ENCODE peak calls at places on chromosomes 11 and 22, in ten cellular contexts. U, B, K, L, W, O, F, P, G and Z are unnamed samples.

GRCh38 chr11:108302121-108302785 is 79.4 kb downstream of the ATM start:
- DNase-seq in L (peak), K (no peak), W (no peak), P (no peak), G (no peak), O (no peak), F (peak), B (no peak), U (no peak), Z (no peak)

GRCh38 chr22:31133911-31134310 is 6.4 kb downstream of the PLA2G3 start:
- DNase-seq in L (no peak), W (no peak), B (no peak), O (no peak), G (no peak), F (no peak), U (no peak), P (no peak), K (no peak), Z (no peak)

GRCh38 chr11:133339495-133340140 is 192.7 kb downstream of the OPCML start:
- DNase-seq in F (no peak), O (no peak), W (no peak), B (no peak), G (no peak), K (no peak), U (no peak), L (no peak), P (no peak), Z (no peak)

GRCh38 chr11:3971756-3972404 is 116.4 kb downstream of the STIM1 start:
- DNase-seq in W (no peak), U (no peak), B (no peak), G (peak), K (peak), F (peak), L (no peak), P (no peak), O (no peak), Z (no peak)

GRCh38 chr11:443542-444199 is 1.9 kb upstream of the ANO9 start:
- DNase-seq in P (no peak), K (peak), U (no peak), W (no peak), G (no peak), O (peak), L (peak), B (no peak), F (peak), Z (no peak)

GRCh38 chr11:72014761-72015320 is 16.1 kb downstream of the IL18BP start:
- DNase-seq in G (no peak), F (no peak), B (no peak), O (no peak), W (no peak), P (no peak), L (no peak), K (no peak), U (no peak), Z (no peak)

GRCh38 chr11:103870821-103871309 is 165.6 kb upstream of the DDI1 start:
- DNase-seq in O (no peak), B (peak), P (peak), G (no peak), L (peak), K (no peak), F (no peak), W (no peak), U (no peak), Z (no peak)

GRCh38 chr22:50105529-50106100 is 15.8 kb downstream of the MOV10L1 start:
- DNase-seq in O (peak), W (no peak), B (no peak), F (no peak), K (no peak), P (no peak), G (no peak), U (no peak), L (peak), Z (no peak)

GRCh38 chr22:37768273-37768672 is 39.5 kb upstream of the GCAT start:
- DNase-seq in O (no peak), B (no peak), U (no peak), L (no peak), F (no peak), G (no peak), W (no peak), K (no peak), P (no peak), Z (peak)

GRCh38 chr11:102287963-102288744 is 29.1 kb upstream of the BIRC3 start:
- DNase-seq in F (peak), W (no peak), O (peak), L (peak), K (peak), G (peak), P (no peak), B (no peak), U (no peak), Z (peak)

GRCh38 chr22:30562391-30562790 is 12.1 kb downstream of the GAL3ST1 start:
- DNase-seq in G (no peak), F (peak), K (peak), P (no peak), W (no peak), U (no peak), L (no peak), B (no peak), O (no peak), Z (no peak)

GRCh38 chr11:15826826-15827225 is 529.5 kb downstream of the SOX6 start:
- DNase-seq in G (peak), K (peak), P (peak), O (peak), L (peak), U (no peak), W (no peak), F (no peak), B (peak), Z (peak)

GRCh38 chr22:31394326-31394725 is 5.1 kb upstream of the DRG1 start:
- DNase-seq in F (no peak), U (no peak), W (no peak), K (no peak), L (no peak), B (no peak), P (no peak), G (no peak), O (peak), Z (no peak)

GRCh38 chr11:96188625-96189006 is 154.4 kb downstream of the MAML2 start:
- DNase-seq in B (no peak), G (peak), F (no peak), P (no peak), U (no peak), W (no peak), L (peak), K (no peak), O (peak), Z (no peak)

GRCh38 chr11:112364962-112365481 is 104.4 kb upstream of the PLET1 start:
- DNase-seq in F (peak), W (no peak), P (no peak), U (no peak), G (no peak), B (no peak), L (peak), K (peak), O (peak), Z (no peak)

GRCh38 chr11:132125855-132126841 is 755.7 kb downstream of the NTM start:
- DNase-seq in F (peak), O (no peak), W (no peak), K (no peak), B (no peak), P (no peak), U (no peak), G (no peak), L (peak), Z (no peak)

GRCh38 chr11:45319077-45319476 is 32.9 kb upstream of the SYT13 start:
- DNase-seq in L (no peak), B (no peak), O (no peak), U (no peak), K (no peak), F (no peak), W (no peak), G (no peak), P (no peak), Z (no peak)

GRCh38 chr22:49957826-49958461 is 2.6 kb upstream of the PIM3 start:
- DNase-seq in P (peak), O (no peak), K (no peak), F (no peak), B (no peak), G (no peak), U (no peak), L (no peak), W (no peak), Z (no peak)

GRCh38 chr22:20810645-20811044 is 36.7 kb downstream of the SERPIND1 start:
- DNase-seq in W (no peak), K (no peak), U (peak), L (no peak), F (no peak), P (no peak), O (no peak), G (no peak), B (no peak), Z (no peak)

GRCh38 chr11:96306933-96307747 is 35.9 kb downstream of the MAML2 start:
- DNase-seq in G (peak), O (peak), L (peak), K (peak), P (peak), W (peak), F (peak), B (peak), U (no peak), Z (peak)

GRCh38 chr11:132999519-132999918 is 532.8 kb downstream of the OPCML start:
- DNase-seq in B (no peak), L (no peak), U (no peak), K (no peak), W (no peak), F (no peak), P (no peak), O (no peak), G (no peak), Z (no peak)

GRCh38 chr22:17773606-17774205 is 563 bp downstream of the BID start:
- DNase-seq in B (no peak), G (peak), P (peak), U (peak), L (no peak), K (peak), O (no peak), F (peak), W (no peak), Z (peak)

GRCh38 chr11:33379931-33380330 is 122.8 kb downstream of the HIPK3 start:
- DNase-seq in O (no peak), U (no peak), K (no peak), W (no peak), B (no peak), L (no peak), P (no peak), G (no peak), F (no peak), Z (no peak)

GRCh38 chr11:118156531-118157185 is 4.0 kb upstream of the SCN4B start:
- DNase-seq in O (no peak), L (no peak), P (no peak), B (no peak), W (no peak), F (peak), G (peak), K (no peak), U (no peak), Z (no peak)

GRCh38 chr11:27039873-27040272 is 742 bp upstream of the BBOX1 start:
- DNase-seq in G (no peak), U (no peak), B (no peak), P (no peak), K (no peak), L (no peak), W (no peak), F (no peak), O (no peak), Z (no peak)

GRCh38 chr11:27040302-27041115 is at the start of gene BBOX1:
- DNase-seq in G (no peak), B (no peak), O (no peak), L (peak), F (no peak), P (no peak), K (no peak), U (no peak), W (peak), Z (no peak)

GRCh38 chr11:27046956-27047355 is 6.3 kb downstream of the BBOX1 start:
- DNase-seq in U (no peak), O (no peak), L (no peak), W (no peak), K (no peak), P (no peak), G (no peak), B (no peak), F (no peak), Z (no peak)

GRCh38 chr11:27041141-27041869 is 690 bp downstream of the BBOX1 start:
- DNase-seq in P (no peak), L (no peak), K (no peak), B (no peak), O (no peak), U (no peak), W (peak), G (peak), F (no peak), Z (no peak)
- H3K4me3 ChIP-seq in P (no peak), L (no peak), K (no peak), B (no peak), O (no peak), U (no peak), W (no peak), G (no peak), F (no peak), Z (no peak)

GRCh38 chr11:65416341-65417185 is 6.0 kb upstream of the NEAT1 start:
- DNase-seq in U (peak), P (peak), G (peak), B (peak), K (peak), L (peak), F (peak), O (peak), W (peak), Z (peak)

GRCh38 chr11:65418431-65418680 is 4.2 kb upstream of the NEAT1 start:
- DNase-seq in G (no peak), F (no peak), B (no peak), K (no peak), O (no peak), L (peak), P (peak), U (peak), W (no peak), Z (no peak)

GRCh38 chr11:65418681-65419459 is 3.7 kb upstream of the NEAT1 start:
- DNase-seq in B (peak), O (peak), L (peak), K (peak), W (peak), F (peak), U (peak), G (peak), P (peak), Z (peak)

GRCh38 chr11:65417221-65417701 is 5.3 kb upstream of the NEAT1 start:
- DNase-seq in B (peak), K (no peak), P (peak), G (peak), O (no peak), W (peak), U (peak), F (no peak), L (no peak), Z (no peak)

DNA sequence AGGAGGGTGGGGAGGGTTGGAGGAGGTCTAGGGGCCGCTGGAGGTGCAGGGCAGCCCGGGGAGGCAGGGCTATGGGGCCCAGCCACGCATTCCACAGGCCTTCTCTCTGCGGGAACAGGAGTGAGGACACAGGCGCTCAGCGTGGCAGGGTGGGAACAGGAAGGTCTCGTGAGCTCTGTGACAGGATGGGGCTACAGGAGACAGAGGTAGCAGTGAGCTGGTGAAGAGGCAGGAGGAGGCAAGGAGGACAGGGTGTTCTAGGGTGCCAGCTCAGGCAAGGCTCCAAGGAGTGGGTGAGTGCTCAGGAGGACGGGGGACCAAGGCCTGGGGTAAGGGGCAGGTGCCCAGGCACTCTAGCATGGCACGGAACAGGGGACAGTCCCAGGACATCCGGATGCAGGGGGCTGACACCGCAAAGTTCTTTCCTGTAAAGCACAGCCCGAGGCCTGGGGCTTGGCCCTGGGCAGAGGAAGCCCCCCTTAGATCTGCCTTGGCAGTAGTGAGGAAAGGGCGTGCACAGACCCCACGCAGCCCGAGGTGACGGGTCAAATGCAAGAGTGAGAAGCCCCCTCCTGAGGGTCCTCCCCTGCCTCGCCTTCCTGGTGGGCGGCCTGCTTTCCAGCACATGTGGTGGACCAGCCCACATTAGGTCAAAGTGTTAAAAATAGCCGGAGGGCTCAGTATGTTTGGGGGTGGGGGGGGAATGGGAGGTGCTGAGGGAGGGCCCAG is 4.7 kb upstream of the NEAT1 start:
- DNase-seq in O (no peak), U (peak), G (peak), B (peak), P (peak), K (no peak), L (peak), F (peak), W (no peak), Z (no peak)
- H3K4me3 ChIP-seq in O (no peak), U (peak), G (no peak), B (peak), P (peak), K (peak), L (peak), F (no peak), W (peak), Z (no peak)

GRCh38 chr22:26658671-26659478 is 1.5 kb downstream of the MIAT start:
- DNase-seq in B (no peak), P (no peak), G (peak), F (peak), K (peak), W (peak), O (peak), L (peak), U (peak), Z (peak)
- H3K4me3 ChIP-seq in B (peak), P (peak), G (peak), F (peak), K (peak), W (peak), O (peak), L (peak), U (peak), Z (peak)

GRCh38 chr11:86245369-86246292 is 1.1 kb downstream of the EED start:
- DNase-seq in U (no peak), G (peak), L (peak), P (no peak), W (no peak), K (no peak), O (no peak), F (no peak), B (no peak), Z (peak)
- H3K4me3 ChIP-seq in U (peak), G (peak), L (peak), P (peak), W (peak), K (peak), O (peak), F (peak), B (peak), Z (peak)